ENCODE peak calls at places on chromosomes 6 and 20, in four cellular contexts. S is cardiac fibroblast, E is fibroblast of mammary gland, A is psoas muscle. U is an unnamed sample.

GRCh38 chr6:110951986-110952794 is 6.3 kb upstream of the GTF3C6 start:
- DNase-seq in S (peak), E (peak), A (no peak), U (peak)

GRCh38 chr6:44057238-44057930 is 69.9 kb downstream of the MRPL14 start:
- DNase-seq in S (peak), E (peak), A (no peak), U (no peak)

GRCh38 chr20:57415791-57416190 is 24.6 kb downstream of the RBM38 start:
- DNase-seq in S (no peak), E (no peak), A (no peak), U (no peak)

GRCh38 chr6:161917645-161918044 is 643.8 kb upstream of the AGPAT4 start:
- DNase-seq in S (no peak), E (peak), A (no peak), U (no peak)

GRCh38 chr6:17741507-17741906 is 34.8 kb upstream of the NUP153 start:
- DNase-seq in S (no peak), E (no peak), A (no peak), U (no peak)

GRCh38 chr6:159125977-159126376 is 43.2 kb upstream of the FNDC1 start:
- DNase-seq in S (no peak), E (no peak), A (peak), U (no peak)

GRCh38 chr6:1871936-1872335 is 262.2 kb downstream of the FOXC1 start:
- DNase-seq in S (no peak), E (no peak), A (no peak), U (no peak)

GRCh38 chr6:170393807-170394399 is 87.3 kb downstream of the FAM120B start:
- DNase-seq in S (no peak), E (no peak), A (no peak), U (no peak)

GRCh38 chr20:63595416-63596127 is 21.5 kb upstream of the HELZ2 start:
- DNase-seq in S (no peak), E (no peak), A (no peak), U (no peak)

GRCh38 chr6:12538881-12539357 is 177.6 kb upstream of the PHACTR1 start:
- DNase-seq in S (peak), E (no peak), A (no peak), U (peak)

GRCh38 chr6:96613291-96613999 is 50.5 kb downstream of the FHL5 start:
- DNase-seq in S (no peak), E (no peak), A (no peak), U (no peak)

GRCh38 chr20:42082611-42083010 is 464.4 kb upstream of the CHD6 start:
- DNase-seq in S (peak), E (peak), A (peak), U (no peak)

GRCh38 chr20:3927486-3928291 is 38.5 kb downstream of the PANK2 start:
- DNase-seq in S (peak), E (peak), A (no peak), U (no peak)

GRCh38 chr20:3808141-3808479 is 12.0 kb downstream of the CDC25B start:
- DNase-seq in S (peak), E (peak), A (peak), U (no peak)

GRCh38 chr20:14199111-14199510 is 138.3 kb downstream of the FLRT3 start:
- DNase-seq in S (peak), E (no peak), A (no peak), U (no peak)

GRCh38 chr6:95991906-95992305 is 23.9 kb upstream of the FUT9 start:
- DNase-seq in S (no peak), E (no peak), A (peak), U (no peak)

GRCh38 chr6:38973178-38974057 is 75.2 kb upstream of the GLP1R start:
- DNase-seq in S (peak), E (peak), A (no peak), U (peak)

GRCh38 chr6:144216668-144217218 is 66.4 kb downstream of the STX11 start:
- DNase-seq in S (no peak), E (no peak), A (peak), U (no peak)

GRCh38 chr20:5489596-5489995 is 172.8 kb upstream of the PROKR2 start:
- DNase-seq in S (no peak), E (no peak), A (no peak), U (no peak)

GRCh38 chr6:150142304-150142656 is 564 bp upstream of the PPP1R14C start:
- DNase-seq in S (peak), E (peak), A (no peak), U (peak)

GRCh38 chr20:52529856-52530255 is 338.3 kb upstream of the ZFP64 start:
- DNase-seq in S (no peak), E (peak), A (no peak), U (peak)

GRCh38 chr6:148385379-148385778 is 42.7 kb downstream of the SASH1 start:
- DNase-seq in S (no peak), E (no peak), A (no peak), U (no peak)

GRCh38 chr6:33840064-33840926 is 36.5 kb upstream of the MLN start:
- DNase-seq in S (peak), E (peak), A (no peak), U (peak)

GRCh38 chr6:136992113-136992512 is 52.7 kb downstream of the IL20RA start:
- DNase-seq in S (no peak), E (no peak), A (no peak), U (no peak)

GRCh38 chr20:63158352-63158751 is 57.6 kb downstream of the YTHDF1 start:
- DNase-seq in S (no peak), E (no peak), A (no peak), U (no peak)

GRCh38 chr20:63694596-63695418 is 1.6 kb upstream of the TNFRSF6B start:
- DNase-seq in S (no peak), E (no peak), A (peak), U (no peak)

GRCh38 chr6:15453622-15454021 is 207.8 kb downstream of the JARID2 start:
- DNase-seq in S (no peak), E (no peak), A (peak), U (no peak)

GRCh38 chr20:54456972-54457371 is 18.4 kb upstream of the DOK5 start:
- DNase-seq in S (no peak), E (no peak), A (no peak), U (no peak)

GRCh38 chr6:7496266-7496875 is 45.1 kb upstream of the DSP start:
- DNase-seq in S (no peak), E (peak), A (no peak), U (no peak)

GRCh38 chr20:40646321-40647212 is 42.5 kb downstream of the MAFB start:
- DNase-seq in S (peak), E (no peak), A (no peak), U (no peak)

GRCh38 chr6:22622390-22622789 is 53.0 kb downstream of the HDGFL1 start:
- DNase-seq in S (peak), E (no peak), A (no peak), U (no peak)

GRCh38 chr6:108958900-108959770 is 110.9 kb downstream of the ARMC2 start:
- DNase-seq in S (no peak), E (no peak), A (no peak), U (no peak)

GRCh38 chr6:15879372-15880261 is 216.8 kb upstream of the DTNBP1 start:
- DNase-seq in S (peak), E (peak), A (peak), U (no peak)

GRCh38 chr20:61683721-61684120 is 382.0 kb downstream of the TAF4 start:
- DNase-seq in S (no peak), E (no peak), A (no peak), U (no peak)
- TF ChIP-seq CTCF in S (no peak), E (no peak), A (no peak), U (no peak)

GRCh38 chr20:21820045-21820444 is 114.6 kb downstream of the PAX1 start:
- DNase-seq in S (no peak), E (no peak), A (no peak), U (no peak)
- H3K4me3 ChIP-seq in S (no peak), E (no peak), A (no peak), U (no peak)

GRCh38 chr20:361562-361961 is 14.7 kb downstream of the NRSN2 start:
- DNase-seq in S (no peak), E (no peak), A (no peak), U (no peak)

GRCh38 chr20:358891-359555 is 12.1 kb downstream of the NRSN2 start:
- DNase-seq in S (peak), E (no peak), A (no peak), U (no peak)

GRCh38 chr20:364905-365794 is 15.4 kb upstream of the TRIB3 start:
- DNase-seq in S (peak), E (peak), A (no peak), U (no peak)

GRCh38 chr20:363319-364078 is 16.6 kb downstream of the NRSN2 start:
- DNase-seq in S (no peak), E (no peak), A (no peak), U (no peak)

GRCh38 chr20:362271-363254 is 15.7 kb downstream of the NRSN2 start:
- DNase-seq in S (peak), E (peak), A (peak), U (peak)
- TF ChIP-seq CTCF in S (peak), E (peak), A (peak), U (peak)

GRCh38 chr6:132736239-132736638 is 21.5 kb downstream of the VNN2 start:
- DNase-seq in S (peak), E (no peak), A (no peak), U (no peak)

GRCh38 chr6:132733814-132734213 is 20.0 kb upstream of the VNN1 start:
- DNase-seq in S (no peak), E (no peak), A (no peak), U (no peak)

GRCh38 chr6:132733288-132733687 is 19.4 kb upstream of the VNN1 start:
- DNase-seq in S (no peak), E (no peak), A (no peak), U (no peak)

GRCh38 chr6:132731086-132731485 is 17.2 kb upstream of the VNN1 start:
- DNase-seq in S (no peak), E (no peak), A (no peak), U (no peak)

DNA sequence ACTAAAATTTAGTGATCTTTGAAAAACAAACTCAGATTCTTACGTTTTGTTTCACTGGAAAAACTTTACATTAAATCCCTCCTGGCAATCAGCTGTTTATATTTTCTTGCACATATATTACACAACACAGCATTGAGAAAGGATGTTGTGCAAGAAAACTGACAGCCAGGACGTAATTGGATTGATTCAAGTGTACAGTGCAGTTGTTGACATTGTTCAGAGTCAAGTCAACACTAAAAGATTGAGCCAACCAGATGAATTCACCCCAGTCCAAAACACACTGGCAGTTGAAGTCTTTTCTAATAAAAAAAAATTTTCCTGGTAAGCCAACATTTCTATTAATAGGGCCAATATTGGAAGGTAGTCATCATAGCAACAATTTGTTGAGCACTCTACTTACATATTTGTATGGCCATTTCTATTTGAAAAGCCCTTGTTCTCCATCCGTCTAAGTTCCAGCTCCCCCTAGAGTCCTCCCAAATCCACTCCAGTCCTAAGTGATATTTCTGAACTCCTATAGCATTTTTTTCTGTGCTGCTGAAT is 20.9 kb upstream of the VNN1 start:
- DNase-seq in S (peak), E (peak), A (no peak), U (no peak)
- H3K4me3 ChIP-seq in S (no peak), E (no peak), A (no peak), U (no peak)

U was measured in epithelial cell of proximal tubule.